ENCODE peak calls at places on chromosomes 11 and 22, in five cellular contexts. K, P, E, Q and Y are unnamed samples.

GRCh38 chr11:33674035-33674814 is 26.4 kb downstream of the C11orf91 start:
- DNase-seq in K (peak), P (no peak), E (no peak), Q (peak), Y (no peak)

GRCh38 chr22:17562906-17563870 is at the start of gene SLC25A18:
- DNase-seq in K (no peak), P (no peak), E (no peak), Q (no peak), Y (no peak)

GRCh38 chr11:48093795-48094642 is 113.7 kb downstream of the PTPRJ start:
- DNase-seq in K (no peak), P (no peak), E (no peak), Q (no peak), Y (no peak)

GRCh38 chr11:30730011-30730410 is 143.9 kb upstream of the MPPED2 start:
- DNase-seq in K (no peak), P (no peak), E (no peak), Q (no peak), Y (no peak)

GRCh38 chr11:14969922-14970323 is 2.2 kb downstream of the CALCA start:
- DNase-seq in K (peak), P (peak), E (peak), Q (no peak), Y (no peak)

GRCh38 chr11:65978391-65979238 is 17.1 kb downstream of the SART1 start:
- DNase-seq in K (no peak), P (no peak), E (no peak), Q (no peak), Y (no peak)

GRCh38 chr11:69921429-69922014 is 102.3 kb upstream of the FGF3 start:
- DNase-seq in K (no peak), P (no peak), E (no peak), Q (no peak), Y (no peak)

GRCh38 chr22:28791841-28792490 is 8.4 kb downstream of the XBP1 start:
- DNase-seq in K (no peak), P (no peak), E (no peak), Q (no peak), Y (no peak)

GRCh38 chr22:19620742-19621371 is 93.4 kb upstream of the SEPTIN5 start:
- DNase-seq in K (no peak), P (no peak), E (no peak), Q (no peak), Y (peak)

GRCh38 chr22:31822523-31822922 is 68.7 kb downstream of the DEPDC5 start:
- DNase-seq in K (no peak), P (no peak), E (no peak), Q (no peak), Y (no peak)